ENCODE peak calls at places on chromosomes 13 and 19, in eight cellular contexts. Z is upper lobe of left lung, J is heart right ventricle, A is left lung, M is mammary epithelial cell, D is gastrocnemius medialis, S is trophoblast cell, V is Peyer's patch. P is an unnamed sample. For H3K4me1 and H3K36me3, the result is how much of the 10 kb centered on the place peaks cover.

GRCh38 chr19:38588041-38588440 is 29.7 kb downstream of the MAP4K1 start:
- DNase-seq in J (no peak), A (no peak), V (no peak), D (no peak), S (no peak), Z (no peak), M (no peak), P (no peak)

GRCh38 chr13:44790289-44790688 is 199.0 kb downstream of the NUFIP1 start:
- DNase-seq in S (no peak), V (no peak), A (peak), J (no peak), D (no peak), Z (no peak), M (peak), P (no peak)

GRCh38 chr13:30375436-30375835 is 46.9 kb upstream of the UBE2L5 start:
- DNase-seq in M (no peak), V (no peak), J (no peak), Z (no peak), D (no peak), A (no peak), S (no peak), P (no peak)

GRCh38 chr19:38539751-38540150 is 78.0 kb downstream of the MAP4K1 start:
- DNase-seq in A (no peak), Z (no peak), D (no peak), J (no peak), S (no peak), V (no peak), M (no peak), P (no peak)

GRCh38 chr19:47363758-47364529 is 14.8 kb downstream of the DHX34 start:
- DNase-seq in Z (no peak), S (peak), M (peak), J (no peak), V (no peak), A (no peak), D (no peak), P (no peak)

GRCh38 chr13:22517544-22517943 is 663.2 kb upstream of the SGCG start:
- DNase-seq in M (no peak), S (no peak), J (no peak), V (no peak), A (no peak), D (no peak), Z (no peak), P (no peak)

GRCh38 chr19:43525836-43526771 is 897 bp downstream of the ETHE1 start:
- DNase-seq in S (peak), Z (no peak), M (peak), A (no peak), V (peak), D (peak), J (no peak), P (peak)

GRCh38 chr19:12139309-12139708 is 841 bp downstream of the ZNF20 start:
- DNase-seq in S (no peak), A (no peak), M (no peak), D (no peak), V (no peak), Z (no peak), J (no peak), P (no peak)

GRCh38 chr19:49700563-49700962 is 9.6 kb downstream of the CPT1C start:
- DNase-seq in D (no peak), Z (no peak), V (no peak), M (no peak), S (no peak), A (no peak), J (no peak), P (no peak)

GRCh38 chr13:98366959-98367358 is 189.9 kb upstream of the RNF113B start:
- DNase-seq in M (no peak), V (no peak), A (no peak), J (no peak), D (no peak), S (no peak), Z (no peak), P (no peak)

GRCh38 chr13:105918842-105919741 is 616.4 kb downstream of the EFNB2 start:
- DNase-seq in S (peak), D (no peak), J (no peak), Z (peak), A (no peak), M (peak), V (peak), P (peak)

GRCh38 chr19:56654151-56654550 is 11.2 kb downstream of the SMIM17 start:
- DNase-seq in J (no peak), A (no peak), Z (no peak), M (no peak), D (no peak), V (no peak), S (no peak), P (no peak)

GRCh38 chr19:40612831-40613668 is 11.9 kb downstream of the LTBP4 start:
- DNase-seq in M (no peak), A (peak), Z (peak), V (peak), S (no peak), J (no peak), D (no peak), P (no peak)

GRCh38 chr13:97434417-97435296 is 688 bp downstream of the RAP2A start:
- DNase-seq in V (peak), S (peak), Z (peak), M (peak), A (no peak), J (peak), D (peak), P (peak)

GRCh38 chr19:5996102-5996501 is 18.2 kb upstream of the RANBP3 start:
- DNase-seq in S (no peak), V (no peak), J (no peak), M (no peak), A (peak), D (no peak), Z (no peak), P (no peak)

GRCh38 chr13:106423530-106423929 is 111.9 kb downstream of the EFNB2 start:
- DNase-seq in V (no peak), A (no peak), S (peak), Z (no peak), D (no peak), J (no peak), M (no peak), P (no peak)

GRCh38 chr19:38848299-38849146 is 1.3 kb downstream of the HNRNPL start:
- DNase-seq in J (no peak), V (no peak), Z (no peak), M (peak), D (no peak), S (no peak), A (no peak), P (no peak)

GRCh38 chr19:43638214-43638990 is 1.2 kb downstream of the CADM4 start:
- DNase-seq in Z (no peak), V (no peak), M (no peak), J (no peak), D (no peak), A (no peak), S (no peak), P (no peak)

GRCh38 chr13:54287062-54287764 is 1258.6 kb downstream of the OLFM4 start:
- DNase-seq in J (no peak), Z (peak), D (no peak), S (no peak), A (no peak), M (no peak), V (no peak), P (no peak)
- H3K4me1 ChIP-seq in J (under half), Z (under half), D (under half), S (under half), A (under half), M (under half), V (under half), P (under half)

DNA sequence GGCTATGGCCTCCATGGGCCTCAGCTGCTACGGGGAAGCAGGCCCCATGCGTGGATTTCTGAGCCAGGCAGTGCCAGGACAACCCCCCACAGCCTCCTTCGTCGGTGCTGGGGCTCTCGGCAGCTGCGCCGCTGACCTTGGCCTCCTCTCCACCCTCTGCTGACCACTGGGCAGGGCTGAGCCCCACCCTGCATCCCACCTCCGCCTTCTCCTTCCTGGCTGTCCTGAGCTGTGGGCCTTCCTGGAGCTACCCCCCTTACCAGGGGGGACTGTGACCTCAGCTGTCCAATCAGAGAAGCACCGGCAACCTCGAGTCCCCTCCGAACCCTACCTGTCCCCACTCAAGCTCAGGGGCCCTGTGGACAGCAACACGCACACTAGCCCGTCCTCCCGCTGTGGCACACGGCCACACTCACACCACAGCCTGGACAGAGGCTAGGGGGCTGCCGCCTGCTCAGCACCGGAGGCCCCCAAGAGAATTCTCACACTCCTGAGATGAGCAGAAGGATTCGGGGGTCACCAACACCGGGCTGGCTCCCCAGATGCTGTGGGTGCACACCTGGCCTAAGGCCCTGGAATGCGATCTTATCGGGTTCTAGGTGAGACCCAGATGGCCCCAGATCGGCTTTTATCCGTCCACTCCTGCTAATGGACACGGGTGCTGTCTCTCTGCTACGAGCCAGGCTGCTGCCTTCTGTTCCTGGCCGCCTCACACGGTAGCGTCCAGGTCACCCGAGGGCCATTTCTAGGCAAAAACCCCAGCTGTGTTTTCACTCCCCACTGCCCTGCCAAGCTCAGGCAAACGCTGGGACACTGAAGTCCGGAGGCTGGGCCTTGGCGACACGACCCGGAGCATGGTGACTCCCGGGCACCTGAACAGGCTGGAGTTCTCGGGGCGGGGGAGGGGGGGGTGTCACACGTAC is 32.5 kb upstream of the CACTIN start:
- DNase-seq in D (no peak), J (no peak), V (no peak), Z (peak), S (no peak), M (no peak), A (no peak), P (no peak)
- H3K36me3 ChIP-seq in D (under half), J (half or more), V (half or more), Z (half or more), S (half or more), M (under half), A (half or more), P (under half)

DNA sequence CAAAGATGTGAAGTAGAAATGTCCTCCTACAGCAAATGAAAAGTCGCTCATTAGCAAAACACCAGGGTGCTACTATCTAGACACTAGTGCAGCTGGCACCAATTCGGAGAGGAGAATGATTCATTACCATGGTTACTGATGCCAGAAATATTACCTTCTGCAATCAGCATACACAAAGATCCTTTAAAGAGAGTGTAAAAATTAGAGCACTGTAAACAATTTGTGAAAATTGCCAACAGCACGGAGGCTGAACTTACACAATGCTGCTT is 34.5 kb downstream of the AMER2 start:
- DNase-seq in M (no peak), J (no peak), D (no peak), V (no peak), Z (no peak), S (no peak), A (no peak), P (no peak)
- H3K27ac ChIP-seq in M (no peak), J (no peak), D (no peak), V (no peak), Z (no peak), S (no peak), A (no peak), P (no peak)

GRCh38 chr19:46351241-46352041 is 4.6 kb downstream of the PPP5C start:
- DNase-seq in A (peak), D (no peak), S (peak), Z (peak), M (peak), V (peak), J (no peak), P (peak)
- H3K4me1 ChIP-seq in A (half or more), D (under half), S (under half), Z (half or more), M (under half), V (half or more), J (half or more), P (under half)

GRCh38 chr13:75959861-75960481 is 323.8 kb downstream of the LMO7 start:
- DNase-seq in Z (no peak), V (no peak), J (no peak), A (no peak), D (no peak), M (no peak), S (no peak), P (no peak)

GRCh38 chr13:75963318-75963717 is 327.2 kb downstream of the LMO7 start:
- DNase-seq in S (peak), A (no peak), Z (no peak), J (no peak), M (no peak), V (no peak), D (no peak), P (no peak)

GRCh38 chr13:75961911-75962310 is 325.8 kb downstream of the LMO7 start:
- DNase-seq in V (no peak), A (no peak), D (no peak), Z (no peak), S (no peak), M (no peak), J (no peak), P (no peak)

DNA sequence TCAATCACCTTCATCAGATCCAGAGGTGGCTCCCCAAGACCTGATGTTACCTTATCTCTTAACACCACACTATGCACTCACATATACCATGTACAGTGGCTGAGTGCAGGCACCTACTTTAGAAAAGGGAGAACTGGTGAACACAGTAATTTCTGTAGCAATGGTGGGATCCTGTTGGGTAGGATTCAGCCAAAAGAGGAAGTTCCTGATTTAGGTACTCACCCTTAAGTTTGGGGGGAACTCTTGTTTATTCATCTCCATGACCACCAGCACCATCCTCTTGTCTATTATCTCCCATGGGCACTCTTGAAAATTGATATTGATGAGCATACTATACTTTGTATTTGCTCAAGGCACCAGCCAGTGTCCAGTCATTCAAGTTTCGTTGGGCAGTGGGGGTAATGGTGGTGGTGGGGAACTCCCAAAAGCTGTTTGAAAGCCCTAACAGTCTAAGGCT is 324.4 kb downstream of the LMO7 start:
- DNase-seq in V (no peak), S (no peak), M (no peak), D (no peak), A (no peak), Z (no peak), J (no peak), P (no peak)
- H3K36me3 ChIP-seq in V (under half), S (under half), M (under half), D (under half), A (under half), Z (under half), J (under half), P (under half)

GRCh38 chr19:18515959-18516358 is 5.9 kb downstream of the ELL start:
- DNase-seq in D (no peak), S (no peak), M (no peak), J (no peak), A (no peak), Z (no peak), V (no peak), P (no peak)

GRCh38 chr19:18510216-18510615 is 11.7 kb downstream of the ELL start:
- DNase-seq in M (no peak), S (no peak), J (no peak), V (no peak), A (no peak), Z (no peak), D (no peak), P (no peak)

GRCh38 chr19:18517606-18518005 is 4.3 kb downstream of the ELL start:
- DNase-seq in V (no peak), J (no peak), M (no peak), S (peak), Z (no peak), D (no peak), A (no peak), P (no peak)

GRCh38 chr19:18514800-18515682 is 6.8 kb downstream of the ELL start:
- DNase-seq in M (no peak), V (peak), J (peak), Z (no peak), S (peak), D (no peak), A (peak), P (peak)

GRCh38 chr19:18513868-18514267 is 8.0 kb downstream of the ELL start:
- DNase-seq in V (no peak), J (peak), S (peak), M (no peak), D (peak), Z (no peak), A (no peak), P (no peak)
- H3K27ac ChIP-seq in V (no peak), J (peak), S (no peak), M (no peak), D (peak), Z (peak), A (no peak), P (peak)

GRCh38 chr19:18504886-18505610 is 16.8 kb downstream of the ELL start:
- DNase-seq in Z (no peak), A (no peak), D (no peak), J (no peak), M (peak), S (no peak), V (peak), P (no peak)

GRCh38 chr19:18506101-18506534 is 15.8 kb downstream of the ELL start:
- DNase-seq in J (no peak), D (no peak), S (no peak), M (no peak), Z (no peak), A (no peak), V (no peak), P (no peak)

GRCh38 chr19:18503337-18503970 is 18.4 kb downstream of the ELL start:
- DNase-seq in M (no peak), A (no peak), S (no peak), D (no peak), Z (no peak), J (no peak), V (no peak), P (no peak)

GRCh38 chr19:18502633-18503294 is 19.1 kb downstream of the ELL start:
- DNase-seq in V (no peak), J (no peak), Z (peak), A (peak), S (no peak), D (peak), M (no peak), P (no peak)

GRCh38 chr19:18503971-18504885 is 17.6 kb downstream of the ELL start:
- DNase-seq in A (no peak), M (no peak), D (no peak), Z (no peak), S (peak), V (peak), J (no peak), P (no peak)
- H3K4me1 ChIP-seq in A (half or more), M (under half), D (half or more), Z (half or more), S (under half), V (half or more), J (half or more), P (under half)

DNA sequence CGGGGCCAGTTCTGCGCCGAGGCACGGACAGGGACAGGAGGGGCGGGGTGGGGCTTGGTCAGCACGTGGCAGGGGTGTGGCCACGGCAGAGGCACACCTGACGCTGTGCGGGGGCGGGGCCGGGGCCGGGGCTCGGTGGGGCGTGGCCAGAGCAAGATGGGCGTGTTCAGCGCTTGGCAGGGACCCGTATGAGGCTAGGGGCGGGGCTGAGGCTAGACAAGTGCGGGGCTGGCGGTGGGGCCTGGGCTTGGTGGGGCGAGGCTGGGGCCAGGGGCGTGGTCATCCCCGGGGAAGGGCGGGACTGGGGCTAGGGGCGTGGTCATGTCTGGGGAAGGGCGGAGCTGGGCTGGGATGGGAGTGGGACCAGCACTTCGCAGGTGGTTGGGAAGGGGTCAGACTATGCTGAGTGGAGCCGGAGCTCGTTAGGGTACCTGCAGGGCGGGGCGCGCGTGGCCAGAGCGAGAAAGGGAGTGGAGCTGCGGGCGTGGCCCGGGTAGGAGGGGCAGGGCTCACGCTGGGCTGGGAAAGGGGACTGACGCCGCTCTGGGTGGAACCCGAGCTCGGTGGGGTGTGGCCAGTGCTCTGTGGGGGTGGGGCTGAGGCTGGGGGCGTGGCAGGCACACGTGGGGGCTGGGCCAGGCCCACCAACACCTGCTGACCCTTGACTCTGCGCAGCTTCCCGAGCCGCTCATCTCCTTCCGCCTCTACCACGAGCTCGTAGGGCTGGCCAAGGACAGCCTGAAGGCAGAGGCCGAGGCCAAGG is 12.8 kb downstream of the POLR2E start:
- DNase-seq in A (peak), M (peak), V (peak), S (peak), J (no peak), Z (peak), D (peak), P (peak)
- H3K36me3 ChIP-seq in A (half or more), M (under half), V (under half), S (under half), J (under half), Z (half or more), D (under half), P (under half)

GRCh38 chr13:95547531-95548167 is 4.9 kb upstream of the CLDN10 start:
- DNase-seq in D (no peak), V (no peak), A (no peak), S (peak), J (no peak), Z (no peak), M (no peak), P (no peak)

GRCh38 chr13:95552539-95553270 is at the start of gene CLDN10:
- DNase-seq in J (no peak), Z (peak), S (peak), M (no peak), D (no peak), V (no peak), A (peak), P (no peak)

GRCh38 chr13:95553271-95553588 is 710 bp downstream of the CLDN10 start:
- DNase-seq in A (no peak), J (no peak), D (no peak), M (no peak), Z (no peak), S (no peak), V (no peak), P (no peak)

GRCh38 chr13:95553614-95554385 is 1.3 kb downstream of the CLDN10 start:
- DNase-seq in M (no peak), V (no peak), A (peak), D (no peak), J (no peak), S (peak), Z (peak), P (no peak)

DNA sequence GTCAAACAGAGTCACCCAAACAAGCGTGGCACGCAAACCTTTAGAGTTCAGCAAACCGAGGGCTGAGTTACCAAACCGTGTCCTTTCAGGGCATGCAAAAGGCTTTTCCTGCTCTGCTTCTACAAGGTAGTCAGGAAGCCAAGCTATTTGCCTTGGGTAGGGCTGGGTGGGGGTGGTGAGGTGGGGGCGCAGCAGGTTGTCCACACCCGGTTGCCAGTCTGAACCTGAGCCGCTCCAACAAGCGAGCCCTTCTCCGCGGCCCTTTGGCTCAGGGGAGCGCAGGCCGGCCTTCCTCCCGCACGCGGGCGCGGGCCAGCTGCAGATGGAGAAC is 347 bp upstream of the CLDN10 start:
- DNase-seq in M (no peak), V (no peak), Z (no peak), S (no peak), A (no peak), D (no peak), J (no peak), P (peak)
- H3K27ac ChIP-seq in M (no peak), V (no peak), Z (no peak), S (no peak), A (no peak), D (no peak), J (no peak), P (no peak)

P was measured in aorta.